ENCODE peak calls at places on chromosome 6, in seven cellular contexts. J is H9, Z is IMR-90, M is mesenchymal stem cell, P is H1, E is neuronal stem cell, T is trophoblast cell. V is an unnamed sample.

GRCh38 chr6:20542927-20543602 is 8.8 kb downstream of the CDKAL1 start:
- DNase-seq in J (no peak), Z (peak; percentile 84), M (peak; percentile 62), P (no peak), E (no peak), T (peak; percentile 56), V (no peak)

GRCh38 chr6:104957301-104958177 is 632 bp downstream of the LIN28B start:
- DNase-seq in J (peak; percentile 72), Z (no peak), M (peak; percentile 55), P (peak; percentile 79), E (peak; percentile 83), T (no peak), V (peak; percentile 82)

GRCh38 chr6:55239099-55239498 is 64.8 kb downstream of the HCRTR2 start:
- DNase-seq in J (no peak), Z (no peak), M (peak; percentile 18), P (no peak), E (no peak), T (no peak), V (no peak)

GRCh38 chr6:39049575-39050283 is 1.1 kb downstream of the GLP1R start:
- DNase-seq in J (peak; percentile 47), Z (no peak), M (no peak), P (no peak), E (no peak), T (no peak), V (no peak)

GRCh38 chr6:25263602-25264001 is 15.6 kb upstream of the CARMIL1 start:
- DNase-seq in J (no peak), Z (peak; percentile 40), M (peak; percentile 26), P (no peak), E (no peak), T (peak; percentile 22), V (no peak)

GRCh38 chr6:36757206-36757605 is 59.6 kb downstream of the RAB44 start:
- DNase-seq in J (no peak), Z (no peak), M (no peak), P (no peak), E (no peak), T (no peak), V (no peak)

GRCh38 chr6:30311669-30312068 is 15.1 kb upstream of the TRIM39 start:
- DNase-seq in J (no peak), Z (no peak), M (peak; percentile 40), P (no peak), E (no peak), T (no peak), V (no peak)

GRCh38 chr6:118377711-118378414 is 170.2 kb upstream of the PLN start:
- DNase-seq in J (peak; percentile 56), Z (no peak), M (no peak), P (no peak), E (peak; percentile 45), T (no peak), V (peak; percentile 9)

GRCh38 chr6:161951139-161951538 is 677.3 kb upstream of the AGPAT4 start:
- DNase-seq in J (no peak), Z (no peak), M (no peak), P (no peak), E (no peak), T (no peak), V (peak; percentile 68)

GRCh38 chr6:8029243-8029870 is 34.8 kb downstream of the BLOC1S5 start:
- DNase-seq in J (no peak), Z (peak; percentile 23), M (peak; percentile 28), P (no peak), E (no peak), T (no peak), V (peak; percentile 37)

GRCh38 chr6:32195652-32195901 is 3.1 kb upstream of the GPSM3 start:
- DNase-seq in J (peak; percentile 100), Z (peak; percentile 99), M (peak; percentile 100), P (peak; percentile 100), E (peak; percentile 100), T (peak; percentile 100), V (peak; percentile 100)

GRCh38 chr6:14856177-14856576 is 389.7 kb upstream of the JARID2 start:
- DNase-seq in J (no peak), Z (no peak), M (no peak), P (no peak), E (no peak), T (no peak), V (no peak)

GRCh38 chr6:129733290-129733689 is 23.3 kb upstream of the ARHGAP18 start:
- DNase-seq in J (no peak), Z (no peak), M (no peak), P (no peak), E (no peak), T (peak; percentile 26), V (no peak)

GRCh38 chr6:26034901-26035300 is 52.3 kb upstream of the HFE start:
- DNase-seq in J (no peak), Z (no peak), M (no peak), P (no peak), E (no peak), T (no peak), V (no peak)

GRCh38 chr6:83883240-83883639 is 23.8 kb downstream of the CYB5R4 start:
- DNase-seq in J (no peak), Z (no peak), M (no peak), P (no peak), E (no peak), T (no peak), V (no peak)

GRCh38 chr6:125183391-125183790 is 29.8 kb downstream of the TPD52L1 start:
- DNase-seq in J (no peak), Z (no peak), M (peak; percentile 44), P (no peak), E (no peak), T (no peak), V (no peak)

GRCh38 chr6:6566766-6567165 is 21.8 kb upstream of the LY86 start:
- DNase-seq in J (no peak), Z (no peak), M (no peak), P (no peak), E (no peak), T (no peak), V (no peak)

GRCh38 chr6:124334359-124334758 is 530.7 kb downstream of the NKAIN2 start:
- DNase-seq in J (no peak), Z (no peak), M (no peak), P (no peak), E (no peak), T (no peak), V (no peak)

GRCh38 chr6:90445533-90446108 is 141.3 kb downstream of the MAP3K7 start:
- DNase-seq in J (no peak), Z (no peak), M (no peak), P (no peak), E (no peak), T (no peak), V (no peak)

GRCh38 chr6:170404036-170404435 is 97.5 kb downstream of the FAM120B start:
- DNase-seq in J (no peak), Z (no peak), M (no peak), P (no peak), E (no peak), T (no peak), V (no peak)

GRCh38 chr6:1422290-1422689 is 32.9 kb downstream of the FOXF2 start:
- DNase-seq in J (no peak), Z (no peak), M (no peak), P (no peak), E (no peak), T (no peak), V (no peak)

GRCh38 chr6:154501287-154501868 is 9.1 kb downstream of the CNKSR3 start:
- DNase-seq in J (no peak), Z (no peak), M (no peak), P (no peak), E (no peak), T (no peak), V (no peak)

GRCh38 chr6:144714031-144714732 is 429.0 kb downstream of the UTRN start:
- DNase-seq in J (no peak), Z (no peak), M (no peak), P (no peak), E (no peak), T (no peak), V (no peak)
- H3K23ac ChIP-seq in J (no peak overlapping the region), Z (no peak overlapping the region), M (no peak overlapping the region), P (no peak overlapping the region), E (no peak overlapping the region), T (no peak overlapping the region), V (no peak overlapping the region)

GRCh38 chr6:72406517-72406916 is 215.3 kb upstream of the KCNQ5 start:
- DNase-seq in J (no peak), Z (no peak), M (no peak), P (no peak), E (no peak), T (no peak), V (no peak)
- H3K23ac ChIP-seq in J (no peak overlapping the region), Z (no peak overlapping the region), M (no peak overlapping the region), P (no peak overlapping the region), E (no peak overlapping the region), T (no peak overlapping the region), V (no peak overlapping the region)

GRCh38 chr6:135212935-135213334 is 31.8 kb downstream of the MYB start:
- DNase-seq in J (no peak), Z (peak; percentile 75), M (peak; percentile 57), P (no peak), E (no peak), T (peak; percentile 55), V (no peak)
- H3K23ac ChIP-seq in J (no peak overlapping the region), Z (no peak overlapping the region), M (no peak overlapping the region), P (no peak overlapping the region), E (no peak overlapping the region), T (no peak overlapping the region), V (no peak overlapping the region)

GRCh38 chr6:35452186-35453090 is at the start of gene FANCE:
- DNase-seq in J (peak; percentile 98), Z (peak; percentile 86), M (peak; percentile 92), P (peak; percentile 90), E (peak; percentile 97), T (peak; percentile 99), V (peak; percentile 97)
- H3K23ac ChIP-seq in J (no peak within 1 kb of the TSS), Z (peak within 1 kb of the TSS; percentile 73), M (no peak within 1 kb of the TSS), P (no peak within 1 kb of the TSS), E (peak within 1 kb of the TSS; percentile 97), T (no peak within 1 kb of the TSS), V (no peak within 1 kb of the TSS)

DNA sequence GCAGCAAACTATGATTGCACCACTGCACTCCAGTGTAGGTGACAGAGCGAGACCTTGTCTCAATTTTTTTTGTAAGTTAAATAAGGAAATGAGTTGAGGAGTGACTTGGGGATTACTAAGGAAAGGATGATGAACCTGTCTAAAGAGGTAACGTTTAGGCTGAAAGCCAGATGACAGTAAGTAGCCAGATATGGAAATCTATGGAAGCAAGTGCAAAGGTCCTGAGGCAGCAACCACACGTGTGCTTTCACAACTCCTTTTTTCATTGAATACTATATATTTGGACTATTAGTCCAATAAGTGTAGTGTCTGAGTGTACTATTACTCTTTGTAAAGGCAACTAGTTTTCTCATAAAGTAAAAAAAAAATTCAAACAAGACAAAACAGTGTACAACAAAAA is 147.4 kb downstream of the CD24 start:
- DNase-seq in J (no peak), Z (no peak), M (no peak), P (no peak), E (no peak), T (no peak), V (no peak)
- H3K23ac ChIP-seq in J (no peak overlapping the region), Z (no peak overlapping the region), M (no peak overlapping the region), P (no peak overlapping the region), E (no peak overlapping the region), T (no peak overlapping the region), V (no peak overlapping the region)